ENCODE peak calls at places on chromosomes 13 and 19, in five cellular contexts. D is breast epithelium, Q is esophagus squamous epithelium, B is IMR-90, C is psoas muscle. Z is an unnamed sample.

GRCh38 chr13:74869846-74870245 is 612.1 kb downstream of the TBC1D4 start:
- DNase-seq in B (no peak), C (no peak), D (no peak), Q (no peak), Z (peak; percentile 56)

GRCh38 chr13:93226623-93227279 is at the start of gene GPC6:
- DNase-seq in B (peak; percentile 95), Q (no peak), C (peak; percentile 32), D (no peak), Z (peak; percentile 58)

GRCh38 chr13:95474992-95475391 is 77.5 kb upstream of the CLDN10 start:
- DNase-seq in C (no peak), Q (no peak), B (no peak), D (no peak), Z (no peak)

GRCh38 chr13:42997381-42997780 is 5.3 kb upstream of the EPSTI1 start:
- DNase-seq in B (peak; percentile 40), C (no peak), D (no peak), Q (no peak), Z (no peak)

GRCh38 chr13:105915451-105915850 is 620.0 kb downstream of the EFNB2 start:
- DNase-seq in C (no peak), D (no peak), Q (no peak), B (no peak), Z (no peak)

GRCh38 chr13:82720961-82721360 is 1161.3 kb downstream of the SLITRK1 start:
- DNase-seq in B (no peak), C (no peak), D (no peak), Q (no peak), Z (no peak)

GRCh38 chr13:31908696-31909386 is 122.7 kb upstream of the FRY start:
- DNase-seq in C (no peak), D (no peak), B (no peak), Q (no peak), Z (peak; percentile 34)

GRCh38 chr13:66853559-66853958 is 376.6 kb downstream of the PCDH9 start:
- DNase-seq in C (no peak), D (no peak), Q (no peak), B (no peak), Z (peak; percentile 95)

DNA sequence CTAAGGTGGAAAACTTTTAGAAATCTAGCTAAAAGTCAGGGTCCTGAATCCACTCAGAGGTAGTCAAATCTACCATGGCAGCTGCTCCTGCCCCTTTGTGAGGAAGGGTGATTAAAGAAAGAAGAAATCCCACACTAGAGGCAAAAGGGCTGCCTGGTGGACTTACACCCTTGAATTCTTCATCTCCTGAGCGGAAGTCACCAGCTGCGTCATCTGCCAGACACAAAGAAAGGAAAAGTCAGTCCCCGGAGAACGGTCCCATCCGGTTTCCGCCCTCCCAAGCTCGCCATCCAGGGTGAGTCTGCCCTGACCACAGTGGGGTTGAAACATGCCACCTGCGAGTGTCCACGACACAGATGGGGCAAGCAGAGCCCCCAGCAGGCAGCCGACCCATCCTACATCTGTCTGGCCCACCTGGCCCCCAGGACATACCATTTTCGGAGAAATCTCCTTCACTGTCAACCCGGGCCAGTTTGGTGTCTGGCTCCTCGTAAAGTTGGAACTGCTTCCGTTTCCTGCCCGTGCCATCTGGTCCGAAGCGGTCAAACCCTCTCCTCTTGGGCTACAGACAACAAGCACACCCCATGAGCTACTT is 7.7 kb downstream of the AKAP8 start:
- DNase-seq in D (no peak), Q (no peak), C (no peak), B (no peak), Z (no peak)
- H3K36me3 ChIP-seq in D (peaks cover 12% of the 10 kb centered on the region), Q (peaks cover 45% of the 10 kb centered on the region), C (peaks cover 69% of the 10 kb centered on the region), B (peaks cover 60% of the 10 kb centered on the region), Z (peaks cover 35% of the 10 kb centered on the region)

DNA sequence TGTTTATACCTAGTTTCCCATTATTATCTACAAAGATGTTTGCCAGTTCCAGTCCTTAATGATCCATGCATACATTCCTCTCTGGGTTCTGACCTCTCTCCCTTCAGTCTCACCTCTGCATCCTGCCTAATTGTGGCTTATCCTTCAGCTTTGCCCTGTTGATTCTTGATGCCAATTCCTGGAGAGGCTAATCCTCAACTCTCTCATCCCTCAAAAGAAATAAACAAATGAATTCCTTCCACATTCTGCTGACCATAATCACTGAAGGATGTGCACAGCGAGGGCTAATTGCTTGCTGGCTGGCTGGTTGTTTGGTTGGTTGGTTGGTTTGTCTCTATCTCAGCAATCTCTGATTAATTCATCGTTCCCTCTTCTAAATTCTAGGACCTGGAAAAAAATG is 113.8 kb downstream of the IRS2 start:
- DNase-seq in D (no peak), B (peak; percentile 19), C (no peak), Q (no peak), Z (no peak)
- TF ChIP-seq CTCF in D (no peak), B (no peak), C (no peak), Q (no peak), Z (no peak)

DNA sequence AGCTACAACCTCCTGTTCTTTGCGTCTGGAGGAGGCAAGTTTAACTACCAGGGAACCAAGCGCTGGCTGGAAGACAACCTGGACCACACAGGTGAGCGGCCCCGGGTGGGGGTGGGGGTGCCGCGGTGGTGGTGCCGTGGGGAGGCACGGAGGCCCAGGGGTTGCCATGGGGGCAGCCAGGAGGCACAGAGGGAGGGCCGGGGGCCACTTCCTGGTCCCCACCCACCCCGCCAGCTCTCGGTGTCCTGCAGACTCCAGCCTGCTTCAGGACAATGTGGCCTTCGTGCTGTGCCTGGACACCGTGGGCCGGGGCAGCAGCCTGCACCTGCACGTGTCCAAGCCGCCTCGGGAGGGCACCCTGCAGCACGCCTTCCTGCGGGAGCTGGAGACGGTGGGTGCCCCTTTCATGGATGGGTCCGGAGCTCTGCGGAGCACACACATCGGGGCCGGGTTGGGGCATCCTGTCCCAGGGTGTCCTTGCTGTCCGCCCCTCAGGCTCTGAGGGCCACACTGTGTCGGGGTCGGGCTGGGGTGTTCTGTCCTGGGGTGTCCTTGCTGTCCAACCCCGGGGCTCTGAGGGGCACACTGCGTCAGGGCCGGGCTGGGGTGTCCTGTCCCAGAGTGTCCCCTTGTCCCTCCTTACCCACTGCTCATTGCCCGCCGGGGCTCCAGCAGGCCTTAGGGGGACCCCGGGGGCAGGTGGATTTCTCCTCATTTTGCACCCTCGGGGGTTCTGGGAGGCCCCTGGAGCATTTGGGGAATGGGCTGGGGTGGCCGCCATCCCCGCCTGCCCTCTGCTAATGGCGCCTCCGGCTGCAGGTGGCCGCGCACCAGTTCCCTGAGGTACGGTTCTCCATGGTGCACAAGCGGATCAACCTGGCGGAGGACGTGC is 18.3 kb downstream of the NCLN start:
- DNase-seq in B (no peak), C (no peak), Q (no peak), D (no peak), Z (no peak)
- H3K4me3 ChIP-seq in B (no peak overlapping the region), C (no peak overlapping the region), Q (no peak overlapping the region), D (no peak overlapping the region), Z (no peak overlapping the region)

GRCh38 chr19:580274-580835 is 8.0 kb downstream of the BSG start:
- DNase-seq in C (no peak), D (no peak), Q (no peak), B (no peak), Z (no peak)

GRCh38 chr19:577439-578392 is 5.3 kb downstream of the BSG start:
- DNase-seq in D (no peak), Q (no peak), C (no peak), B (no peak), Z (no peak)

GRCh38 chr19:581399-582111 is 8.1 kb upstream of the HCN2 start:
- DNase-seq in C (no peak), B (no peak), Q (no peak), D (no peak), Z (no peak)

GRCh38 chr19:579111-579841 is 6.9 kb downstream of the BSG start:
- DNase-seq in B (no peak), D (no peak), Q (no peak), C (no peak), Z (no peak)

GRCh38 chr19:579842-580155 is 7.4 kb downstream of the BSG start:
- DNase-seq in Q (no peak), C (no peak), B (no peak), D (no peak), Z (no peak)
- H3K36me3 ChIP-seq in Q (peaks cover 29% of the 10 kb centered on the region), C (peaks cover 54% of the 10 kb centered on the region), B (peaks cover 26% of the 10 kb centered on the region), D (no peaks in the 10 kb centered on the region), Z (peaks cover 34% of the 10 kb centered on the region)

GRCh38 chr19:5631511-5632240 is 8.8 kb downstream of the SAFB start:
- DNase-seq in C (no peak), B (no peak), Q (no peak), D (no peak), Z (no peak)
- TF ChIP-seq CTCF in C (no peak), B (no peak), Q (no peak), D (no peak), Z (no peak)

GRCh38 chr13:44434441-44435141 is 61.0 kb downstream of the SERP2 start:
- DNase-seq in D (no peak), Q (no peak), C (no peak), B (no peak), Z (no peak)

GRCh38 chr13:44432595-44432994 is 59.0 kb downstream of the SERP2 start:
- DNase-seq in Q (no peak), B (peak; percentile 31), D (no peak), C (no peak), Z (peak; percentile 48)

GRCh38 chr13:44431150-44431549 is 57.5 kb downstream of the SERP2 start:
- DNase-seq in Q (no peak), C (no peak), B (no peak), D (no peak), Z (no peak)

GRCh38 chr13:44435142-44435982 is 61.7 kb downstream of the SERP2 start:
- DNase-seq in C (peak; percentile 92), B (peak; percentile 98), D (peak; percentile 98), Q (peak; percentile 77), Z (peak; percentile 96)

DNA sequence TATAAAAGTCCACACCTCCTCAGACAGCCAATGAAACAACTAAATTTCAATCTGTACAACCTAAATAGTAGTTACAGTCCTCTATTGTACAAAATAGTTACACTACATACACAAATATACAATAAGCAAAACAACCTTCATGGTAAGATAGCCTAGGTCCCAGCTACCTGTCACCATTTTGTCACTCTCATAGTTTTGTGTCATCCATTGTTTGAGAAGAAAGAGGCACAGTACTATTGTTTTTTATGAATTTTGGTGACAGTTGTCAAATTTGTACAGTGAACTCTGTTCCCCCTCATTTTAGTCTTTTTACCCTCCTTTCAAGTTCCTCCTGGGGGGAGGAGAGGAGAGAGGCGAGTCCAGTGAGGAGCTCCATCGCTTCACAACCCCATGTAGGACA is 60.2 kb downstream of the SERP2 start:
- DNase-seq in C (no peak), D (no peak), Q (no peak), B (no peak), Z (no peak)
- H3K4me3 ChIP-seq in C (peak overlapping the region; percentile 73), D (peak overlapping the region; percentile 58), Q (peak overlapping the region; percentile 75), B (no peak overlapping the region), Z (peak overlapping the region; percentile 65)

GRCh38 chr19:51884713-51885112 is 3.0 kb downstream of the ZNF577 start:
- DNase-seq in Q (no peak), B (no peak), D (no peak), C (no peak), Z (no peak)

GRCh38 chr19:51887522-51888498 is at the start of gene ZNF577:
- DNase-seq in D (peak; percentile 87), B (peak; percentile 93), C (peak; percentile 91), Q (peak; percentile 7), Z (peak; percentile 80)

GRCh38 chr19:51891193-51891747 is 3.5 kb upstream of the ZNF577 start:
- DNase-seq in Q (no peak), B (no peak), D (no peak), C (no peak), Z (no peak)

DNA sequence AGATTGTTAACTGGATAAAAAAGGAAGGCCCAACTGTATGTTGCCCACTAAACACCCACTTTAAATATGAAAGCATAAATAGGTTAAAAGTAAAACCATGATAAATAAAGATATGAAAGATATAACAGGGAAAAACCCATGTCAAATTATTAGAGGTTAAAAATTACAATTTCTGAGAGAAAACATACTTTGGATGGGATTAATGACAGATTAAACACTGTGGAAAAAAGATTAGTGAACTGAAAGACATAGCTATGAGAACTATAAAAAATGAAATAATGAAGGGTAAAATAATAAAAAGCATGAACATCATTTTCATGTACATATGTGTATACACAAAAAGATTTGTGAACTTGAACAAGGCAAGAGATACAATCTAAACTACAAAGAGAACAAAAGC is 2.2 kb upstream of the ZNF577 start:
- DNase-seq in Q (no peak), C (no peak), D (no peak), B (no peak), Z (no peak)
- H3K36me3 ChIP-seq in Q (peaks cover 35% of the 10 kb centered on the region), C (peaks cover 56% of the 10 kb centered on the region), D (peaks cover 35% of the 10 kb centered on the region), B (peaks cover 26% of the 10 kb centered on the region), Z (peaks cover 25% of the 10 kb centered on the region)